ENCODE peak calls at places on chromosome 7, in four cellular contexts. V, P, X and S are unnamed samples.

GRCh38 chr7:43647314-43647691 is 64.4 kb downstream of the STK17A start:
- DNase-seq in V (no peak), P (no peak), X (no peak), S (no peak)

GRCh38 chr7:945556-946255 is 8.8 kb downstream of the ADAP1 start:
- DNase-seq in V (no peak), P (peak), X (no peak), S (no peak)

GRCh38 chr7:71272509-71273214 is 140.7 kb downstream of the GALNT17 start:
- DNase-seq in V (no peak), P (no peak), X (no peak), S (no peak)

GRCh38 chr7:1176891-1177373 is 16.9 kb upstream of the ZFAND2A start:
- DNase-seq in V (peak), P (peak), X (no peak), S (no peak)

GRCh38 chr7:2038876-2039728 is 193.6 kb downstream of the MAD1L1 start:
- DNase-seq in V (no peak), P (no peak), X (no peak), S (no peak)

GRCh38 chr7:26397786-26398435 is 106.2 kb downstream of the SNX10 start:
- DNase-seq in V (peak), P (no peak), X (no peak), S (no peak)

GRCh38 chr7:111357691-111358090 is 204.6 kb downstream of the IMMP2L start:
- DNase-seq in V (peak), P (no peak), X (no peak), S (no peak)

GRCh38 chr7:56019501-56019900 is 31.7 kb downstream of the PSPH start:
- DNase-seq in V (no peak), P (no peak), X (no peak), S (no peak)